ENCODE peak calls at places on chromosomes 12 and 14, in six cellular contexts. M, Y, O, H, L and P are unnamed samples.

GRCh38 chr14:21263284-21264024 is 5.8 kb downstream of the HNRNPC start:
- DNase-seq in L (no peak), O (no peak), Y (no peak), M (no peak), H (no peak), P (no peak)

GRCh38 chr14:78291958-78292357 is 121.8 kb downstream of the NRXN3 start:
- DNase-seq in O (no peak), H (no peak), Y (no peak), L (no peak), M (no peak), P (no peak)

GRCh38 chr12:106296179-106296877 is 6.2 kb upstream of the TCP11L2 start:
- DNase-seq in H (no peak), M (no peak), L (no peak), O (no peak), Y (no peak), P (no peak)

GRCh38 chr12:119988440-119988787 is 622 bp upstream of the BICDL1 start:
- DNase-seq in O (no peak), H (no peak), Y (no peak), M (no peak), L (no peak), P (no peak)

GRCh38 chr12:44873898-44874297 is 2.2 kb downstream of the NELL2 start:
- DNase-seq in O (no peak), L (no peak), Y (no peak), H (no peak), M (no peak), P (peak; percentile 59)

GRCh38 chr14:24241829-24242443 is 487 bp downstream of the TINF2 start:
- DNase-seq in M (peak; percentile 97), H (peak; percentile 93), O (peak; percentile 97), Y (peak; percentile 94), L (peak; percentile 92), P (peak; percentile 96)

GRCh38 chr14:73261520-73262426 is 24.5 kb downstream of the PAPLN start:
- DNase-seq in L (no peak), H (no peak), M (no peak), Y (no peak), O (no peak), P (no peak)

GRCh38 chr12:130016194-130016593 is 112.4 kb upstream of the TMEM132D start:
- DNase-seq in Y (no peak), M (no peak), O (no peak), L (no peak), H (no peak), P (no peak)

GRCh38 chr12:79908366-79908765 is 26.5 kb downstream of the PPP1R12A start:
- DNase-seq in H (no peak), O (no peak), L (no peak), Y (no peak), M (no peak), P (no peak)

GRCh38 chr12:11805043-11805442 is 155.6 kb downstream of the ETV6 start:
- DNase-seq in L (no peak), H (no peak), O (no peak), M (no peak), Y (no peak), P (peak; percentile 39)

GRCh38 chr12:54688309-54689033 is 40.3 kb upstream of the DCD start:
- DNase-seq in Y (no peak), L (no peak), O (no peak), H (no peak), M (no peak), P (no peak)

GRCh38 chr12:50925342-50925651 is 27.0 kb upstream of the HIGD1C start:
- DNase-seq in M (peak; percentile 38), O (no peak), L (no peak), H (no peak), Y (peak; percentile 59), P (no peak)
- H3K27ac ChIP-seq in M (no peak overlapping the region), O (peak overlapping the region; percentile 90), L (no peak overlapping the region), H (peak overlapping the region; percentile 82), Y (peak overlapping the region; percentile 44), P (peak overlapping the region; percentile 72)

DNA sequence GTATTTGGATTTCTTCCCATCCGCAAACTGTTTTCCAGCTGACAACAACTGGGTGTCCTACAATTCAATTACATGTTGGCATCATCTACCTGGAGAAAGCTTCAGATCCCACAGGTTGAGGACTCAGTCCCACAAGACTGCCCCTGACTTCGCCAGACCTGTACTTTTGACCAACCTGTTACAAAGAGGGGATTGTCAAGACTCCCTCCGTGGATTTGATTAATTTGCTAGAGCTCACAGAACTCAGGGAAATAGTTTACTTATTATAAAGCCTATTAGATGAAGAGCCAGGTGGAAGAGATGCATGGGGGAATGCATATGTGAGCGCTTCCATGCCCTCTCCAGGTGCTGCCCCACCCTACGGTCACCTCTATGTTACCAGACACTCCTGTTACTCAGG is 14.6 kb downstream of the RESF1 start:
- DNase-seq in M (no peak), L (no peak), Y (no peak), O (no peak), H (no peak), P (no peak)
- H3K9me3 ChIP-seq in M (no peaks in the 10 kb centered on the region), L (peaks cover 17% of the 10 kb centered on the region), Y (no peaks in the 10 kb centered on the region), O (no peaks in the 10 kb centered on the region), H (no peaks in the 10 kb centered on the region), P (no peaks in the 10 kb centered on the region)

GRCh38 chr14:36317650-36318049 is 2.8 kb downstream of the MBIP start:
- DNase-seq in M (no peak), L (no peak), O (no peak), H (no peak), Y (no peak), P (peak; percentile 5)
- H3K27ac ChIP-seq in M (no peak overlapping the region), L (no peak overlapping the region), O (no peak overlapping the region), H (no peak overlapping the region), Y (no peak overlapping the region), P (no peak overlapping the region)

DNA sequence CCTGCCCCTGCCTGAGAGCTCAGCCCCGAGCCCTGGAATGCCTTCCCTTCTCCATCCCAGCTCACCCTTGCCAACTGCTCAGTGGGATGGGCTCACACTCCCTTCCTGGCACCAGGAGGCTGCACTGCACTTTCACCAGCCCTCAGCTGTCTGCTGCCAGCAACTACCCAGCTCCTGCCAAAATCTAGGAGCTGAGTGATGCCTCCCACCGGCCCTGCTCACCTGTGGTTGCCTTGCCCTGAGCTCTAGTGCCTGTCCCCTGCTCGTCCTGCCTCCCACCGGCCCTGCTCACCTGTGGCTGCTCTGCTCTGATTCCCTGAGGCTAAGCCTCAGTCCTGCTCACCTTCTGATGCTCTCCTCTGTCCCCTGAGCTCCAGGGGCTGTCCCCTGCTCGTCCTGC is 119.8 kb downstream of the TMEM121 start:
- DNase-seq in M (no peak), L (no peak), O (no peak), H (no peak), Y (no peak), P (no peak)
- H3K9me3 ChIP-seq in M (no peaks in the 10 kb centered on the region), L (no peaks in the 10 kb centered on the region), O (no peaks in the 10 kb centered on the region), H (no peaks in the 10 kb centered on the region), Y (peaks cover 63% of the 10 kb centered on the region), P (no peaks in the 10 kb centered on the region)

GRCh38 chr12:95574799-95575452 is 23.6 kb upstream of the USP44 start:
- DNase-seq in Y (no peak), O (no peak), H (no peak), L (no peak), M (no peak), P (peak; percentile 71)
- H3K27ac ChIP-seq in Y (peak overlapping the region; percentile 28), O (no peak overlapping the region), H (no peak overlapping the region), L (no peak overlapping the region), M (no peak overlapping the region), P (no peak overlapping the region)

DNA sequence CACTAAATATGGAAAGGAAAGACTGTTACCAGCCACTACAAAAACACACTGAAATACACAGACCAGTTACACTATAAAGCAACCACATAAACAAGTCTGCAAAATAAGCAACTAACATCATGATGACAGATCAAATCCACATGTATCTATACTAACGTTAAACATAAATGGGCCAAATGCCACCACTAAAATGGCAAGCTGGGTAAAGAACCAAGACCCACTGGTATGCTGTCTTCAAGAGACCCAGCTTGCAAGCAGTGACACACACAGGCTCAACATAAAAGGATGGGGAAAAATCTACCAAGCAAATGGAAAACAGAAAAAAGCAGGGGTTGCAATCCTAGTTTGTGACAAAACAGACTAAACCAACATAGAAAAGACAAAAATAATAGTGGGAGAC is 260.9 kb upstream of the SSTR1 start:
- DNase-seq in M (no peak), H (no peak), Y (no peak), O (no peak), L (no peak), P (no peak)
- H3K9me3 ChIP-seq in M (no peaks in the 10 kb centered on the region), H (no peaks in the 10 kb centered on the region), Y (no peaks in the 10 kb centered on the region), O (no peaks in the 10 kb centered on the region), L (no peaks in the 10 kb centered on the region), P (peaks cover 9% of the 10 kb centered on the region)